ENCODE peak calls at places on chromosomes 3 and 15, in seven cellular contexts. One of them, this sample, is unnamed.

GRCh38 chr3:40387001-40387894 is at the start of gene ENTPD3:
- DNase-seq in stimulated activated CD8-positive, alpha-beta memory T cell treated with anti-CD3 and anti-CD28 coated beads, Interleukin-15, amount 100 ng/mL, for 4 hours: peak; percentile 1
- DNase-seq in pancreas: peak; percentile 49
- DNase-seq in GM12891: peak; percentile 25
- DNase-seq in GM13976: peak; percentile 59
- DNase-seq in NCI-H524: no peak
- DNase-seq in stimulated activated CD4-positive, alpha-beta T cell treated with anti-CD3 and anti-CD28 coated beads, Interleukin-2, amount 100 ng/mL, for 24 hours: peak; percentile 55
- DNase-seq in this sample: no peak

GRCh38 chr15:97081666-97082226 is 751.2 kb downstream of the NR2F2 start:
- DNase-seq in pancreas: no peak
- DNase-seq in GM12891: no peak
- DNase-seq in stimulated activated CD8-positive, alpha-beta memory T cell treated with anti-CD3 and anti-CD28 coated beads, Interleukin-15, amount 100 ng/mL, for 4 hours: no peak
- DNase-seq in stimulated activated CD4-positive, alpha-beta T cell treated with anti-CD3 and anti-CD28 coated beads, Interleukin-2, amount 100 ng/mL, for 24 hours: no peak
- DNase-seq in NCI-H524: no peak
- DNase-seq in GM13976: no peak
- DNase-seq in this sample: no peak

GRCh38 chr3:31725568-31725967 is 192.8 kb downstream of the STT3B start:
- DNase-seq in GM12891: no peak
- DNase-seq in stimulated activated CD8-positive, alpha-beta memory T cell treated with anti-CD3 and anti-CD28 coated beads, Interleukin-15, amount 100 ng/mL, for 4 hours: no peak
- DNase-seq in pancreas: no peak
- DNase-seq in NCI-H524: no peak
- DNase-seq in stimulated activated CD4-positive, alpha-beta T cell treated with anti-CD3 and anti-CD28 coated beads, Interleukin-2, amount 100 ng/mL, for 24 hours: no peak
- DNase-seq in GM13976: no peak
- DNase-seq in this sample: no peak

GRCh38 chr15:80455668-80456442 is 51.7 kb downstream of the ARNT2 start:
- DNase-seq in pancreas: peak; percentile 46
- DNase-seq in GM12891: peak; percentile 53
- DNase-seq in stimulated activated CD8-positive, alpha-beta memory T cell treated with anti-CD3 and anti-CD28 coated beads, Interleukin-15, amount 100 ng/mL, for 4 hours: peak; percentile 22
- DNase-seq in NCI-H524: peak; percentile 13
- DNase-seq in stimulated activated CD4-positive, alpha-beta T cell treated with anti-CD3 and anti-CD28 coated beads, Interleukin-2, amount 100 ng/mL, for 24 hours: peak; percentile 51
- DNase-seq in GM13976: peak; percentile 75
- DNase-seq in this sample: peak; percentile 8

GRCh38 chr15:66138882-66139281 is 114.7 kb downstream of the MEGF11 start:
- DNase-seq in GM12891: no peak
- DNase-seq in pancreas: no peak
- DNase-seq in GM13976: no peak
- DNase-seq in stimulated activated CD4-positive, alpha-beta T cell treated with anti-CD3 and anti-CD28 coated beads, Interleukin-2, amount 100 ng/mL, for 24 hours: no peak
- DNase-seq in stimulated activated CD8-positive, alpha-beta memory T cell treated with anti-CD3 and anti-CD28 coated beads, Interleukin-15, amount 100 ng/mL, for 4 hours: no peak
- DNase-seq in NCI-H524: no peak
- DNase-seq in this sample: no peak

GRCh38 chr15:63029701-63030100 is 12.8 kb upstream of the TPM1 start:
- DNase-seq in GM13976: no peak
- DNase-seq in stimulated activated CD4-positive, alpha-beta T cell treated with anti-CD3 and anti-CD28 coated beads, Interleukin-2, amount 100 ng/mL, for 24 hours: no peak
- DNase-seq in GM12891: no peak
- DNase-seq in NCI-H524: peak; percentile 85
- DNase-seq in stimulated activated CD8-positive, alpha-beta memory T cell treated with anti-CD3 and anti-CD28 coated beads, Interleukin-15, amount 100 ng/mL, for 4 hours: no peak
- DNase-seq in pancreas: no peak
- DNase-seq in this sample: no peak

GRCh38 chr15:49769225-49769624 is 148.4 kb downstream of the DTWD1 start:
- DNase-seq in stimulated activated CD8-positive, alpha-beta memory T cell treated with anti-CD3 and anti-CD28 coated beads, Interleukin-15, amount 100 ng/mL, for 4 hours: no peak
- DNase-seq in stimulated activated CD4-positive, alpha-beta T cell treated with anti-CD3 and anti-CD28 coated beads, Interleukin-2, amount 100 ng/mL, for 24 hours: no peak
- DNase-seq in GM13976: no peak
- DNase-seq in pancreas: no peak
- DNase-seq in NCI-H524: no peak
- DNase-seq in GM12891: no peak
- DNase-seq in this sample: no peak

GRCh38 chr3:144189044-144189443 is 217.4 kb downstream of the DIPK2A start:
- DNase-seq in stimulated activated CD8-positive, alpha-beta memory T cell treated with anti-CD3 and anti-CD28 coated beads, Interleukin-15, amount 100 ng/mL, for 4 hours: no peak
- DNase-seq in pancreas: no peak
- DNase-seq in stimulated activated CD4-positive, alpha-beta T cell treated with anti-CD3 and anti-CD28 coated beads, Interleukin-2, amount 100 ng/mL, for 24 hours: no peak
- DNase-seq in NCI-H524: no peak
- DNase-seq in GM13976: no peak
- DNase-seq in GM12891: no peak
- DNase-seq in this sample: no peak

GRCh38 chr3:70861855-70862254 is 549.4 kb upstream of the MDFIC2 start:
- DNase-seq in NCI-H524: no peak
- DNase-seq in pancreas: no peak
- DNase-seq in stimulated activated CD4-positive, alpha-beta T cell treated with anti-CD3 and anti-CD28 coated beads, Interleukin-2, amount 100 ng/mL, for 24 hours: no peak
- DNase-seq in GM12891: no peak
- DNase-seq in stimulated activated CD8-positive, alpha-beta memory T cell treated with anti-CD3 and anti-CD28 coated beads, Interleukin-15, amount 100 ng/mL, for 4 hours: no peak
- DNase-seq in GM13976: no peak
- DNase-seq in this sample: no peak

GRCh38 chr3:117669761-117670160 is 960.2 kb downstream of the TUSC7 start:
- DNase-seq in stimulated activated CD4-positive, alpha-beta T cell treated with anti-CD3 and anti-CD28 coated beads, Interleukin-2, amount 100 ng/mL, for 24 hours: no peak
- DNase-seq in pancreas: no peak
- DNase-seq in GM12891: no peak
- DNase-seq in GM13976: no peak
- DNase-seq in NCI-H524: no peak
- DNase-seq in stimulated activated CD8-positive, alpha-beta memory T cell treated with anti-CD3 and anti-CD28 coated beads, Interleukin-15, amount 100 ng/mL, for 4 hours: no peak
- DNase-seq in this sample: no peak